ENCODE peak calls at places on chromosomes 13 and 19, in nine cellular contexts. A is Peyer's patch; K is uterus; J is fibroblast of lung; O is OCI-LY7; B is ovary; T is CD8-positive, alpha-beta T cell; U is cardiac muscle cell; R is A673. E is an unnamed sample.
A peak's percentile ranks its signal among the peaks of the same experiment; 100 is the strongest.

GRCh38 chr19:2575734-2576481 is 100.0 kb downstream of the GADD45B start:
- DNase-seq in A (no peak), K (peak; percentile 80), J (peak; percentile 91), O (no peak), B (peak; percentile 91), T (no peak), U (no peak), R (peak; percentile 75), E (peak; percentile 78)

GRCh38 chr19:50449236-50449899 is 16.7 kb downstream of the MYBPC2 start:
- DNase-seq in A (no peak), K (no peak), J (no peak), O (no peak), B (no peak), T (no peak), U (no peak), R (no peak), E (no peak)

GRCh38 chr13:75679459-75679858 is 43.3 kb downstream of the LMO7 start:
- DNase-seq in A (no peak), K (no peak), J (no peak), O (no peak), B (no peak), T (no peak), U (no peak), R (no peak), E (no peak)

GRCh38 chr13:45398862-45399261 is 19.3 kb downstream of the SLC25A30 start:
- DNase-seq in A (no peak), K (no peak), J (no peak), O (no peak), B (no peak), T (peak; percentile 55), U (no peak), R (no peak), E (no peak)

GRCh38 chr13:47632311-47632710 is 368.8 kb downstream of the SUCLA2 start:
- DNase-seq in A (no peak), K (no peak), J (no peak), O (no peak), B (no peak), T (no peak), U (no peak), R (peak; percentile 1), E (no peak)

GRCh38 chr19:46371371-46371901 is 24.5 kb downstream of the PPP5C start:
- DNase-seq in A (no peak), K (no peak), J (no peak), O (no peak), B (no peak), T (no peak), U (no peak), R (no peak), E (no peak)

GRCh38 chr13:65615506-65615905 is 1614.6 kb downstream of the PCDH9 start:
- DNase-seq in A (no peak), K (no peak), J (no peak), O (no peak), B (no peak), T (no peak), U (no peak), R (no peak), E (no peak)

GRCh38 chr13:25977671-25978070 is 74.1 kb downstream of the SHISA2 start:
- DNase-seq in A (no peak), K (no peak), J (no peak), O (no peak), B (no peak), T (no peak), U (no peak), R (peak; percentile 12), E (no peak)

GRCh38 chr13:102185375-102185984 is 216.4 kb downstream of the FGF14 start:
- DNase-seq in A (no peak), K (no peak), J (no peak), O (no peak), B (no peak), T (no peak), U (no peak), R (no peak), E (no peak)

GRCh38 chr13:26941345-26942174 is 181.0 kb upstream of the GPR12 start:
- DNase-seq in A (no peak), K (no peak), J (peak; percentile 54), O (no peak), B (no peak), T (no peak), U (no peak), R (no peak), E (no peak)

GRCh38 chr19:55085923-55086715 is 10.4 kb downstream of the EPS8L1 start:
- DNase-seq in A (no peak), K (no peak), J (no peak), O (no peak), B (no peak), T (no peak), U (no peak), R (no peak), E (no peak)

GRCh38 chr19:43430142-43430710 is 15.5 kb downstream of the TEX101 start:
- DNase-seq in A (no peak), K (no peak), J (peak; percentile 25), O (no peak), B (no peak), T (no peak), U (no peak), R (no peak), E (no peak)

DNA sequence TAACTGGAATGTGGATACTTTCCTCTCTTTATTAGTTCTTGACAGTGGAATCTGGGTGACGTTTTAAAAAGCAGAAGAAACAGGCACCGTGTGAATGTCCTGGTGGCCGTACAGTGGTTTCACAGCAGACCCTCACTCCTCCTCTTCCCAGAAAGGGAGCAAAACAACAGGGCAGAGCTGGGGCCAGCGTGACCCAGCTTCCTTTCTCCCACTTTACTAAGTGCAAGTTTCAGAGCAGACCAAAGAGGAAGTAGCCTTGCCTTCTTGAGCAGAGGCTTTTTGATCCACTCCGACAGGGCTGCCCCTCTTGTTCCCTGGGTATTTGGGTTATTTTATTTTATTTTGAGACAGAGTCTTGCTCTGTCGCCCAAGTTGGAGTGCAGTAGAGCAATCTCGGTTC is 19.6 kb upstream of the C19orf33 start:
- DNase-seq in A (peak; percentile 24), K (no peak), J (no peak), O (peak; percentile 34), B (no peak), T (no peak), U (no peak), R (no peak), E (no peak)
- TF ChIP-seq CTCF in A (no peak), K (no peak), J (no peak), O (no peak), B (no peak), T (no peak), U (no peak), R (no peak), E (no peak)

GRCh38 chr13:28658539-28658795 is 463 bp upstream of the POMP start:
- DNase-seq in A (no peak), K (no peak), J (no peak), O (no peak), B (no peak), T (no peak), U (no peak), R (no peak), E (no peak)

GRCh38 chr13:28659611-28659970 is 661 bp downstream of the POMP start:
- DNase-seq in A (no peak), K (no peak), J (peak; percentile 57), O (no peak), B (no peak), T (no peak), U (no peak), R (no peak), E (no peak)

GRCh38 chr13:28655566-28655965 is 3.4 kb upstream of the POMP start:
- DNase-seq in A (no peak), K (no peak), J (peak; percentile 56), O (no peak), B (no peak), T (no peak), U (no peak), R (no peak), E (no peak)

GRCh38 chr13:28658796-28659610 is at the start of gene POMP:
- DNase-seq in A (peak; percentile 93), K (peak; percentile 91), J (peak; percentile 94), O (peak; percentile 93), B (peak; percentile 96), T (peak; percentile 95), U (peak; percentile 93), R (peak; percentile 98), E (peak; percentile 88)

GRCh38 chr13:28657784-28658538 is 969 bp upstream of the POMP start:
- DNase-seq in A (no peak), K (no peak), J (peak; percentile 42), O (peak; percentile 17), B (no peak), T (no peak), U (no peak), R (peak; percentile 23), E (no peak)
- TF ChIP-seq CTCF in A (no peak), K (no peak), J (no peak), O (peak; percentile 36), B (no peak), T (no peak), U (no peak), R (peak; percentile 37), E (peak; percentile 18)

DNA sequence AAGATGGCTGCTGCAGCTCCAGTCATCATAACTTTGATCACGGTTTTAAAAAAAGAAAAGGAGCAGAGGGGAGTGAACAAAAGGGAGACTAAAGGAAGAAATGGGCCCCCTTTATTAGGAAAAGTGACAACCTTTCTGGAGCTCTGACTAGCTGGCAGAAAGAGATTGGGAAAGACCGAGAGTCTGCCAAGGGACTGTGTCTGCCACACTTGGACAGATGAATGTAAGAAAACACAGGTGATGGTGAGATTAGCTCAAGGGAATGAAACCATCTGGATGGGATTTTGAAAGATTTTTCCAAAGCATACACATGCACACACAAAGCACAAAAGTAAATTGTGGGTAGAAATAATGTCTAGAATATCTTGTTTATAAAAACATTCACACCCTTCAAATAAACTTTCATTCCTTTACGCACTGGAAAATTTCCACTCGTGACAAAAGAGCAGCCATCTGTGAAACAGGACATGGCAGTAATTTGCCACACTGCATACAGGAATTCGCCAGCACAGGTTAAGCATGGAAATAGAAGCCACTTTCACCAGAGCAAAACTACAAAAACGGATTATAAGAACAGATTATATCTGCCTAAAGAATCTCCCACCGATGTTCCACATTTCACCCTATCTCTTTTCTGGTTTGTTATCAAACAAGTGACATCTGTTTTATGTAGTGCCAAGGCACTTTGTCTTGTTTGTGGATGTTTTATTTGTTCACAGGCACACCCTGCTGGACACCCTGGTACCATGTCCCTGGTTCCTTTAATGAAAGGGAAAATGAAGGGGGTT is 819.5 kb downstream of the DIAPH3 start:
- DNase-seq in A (no peak), K (no peak), J (no peak), O (no peak), B (no peak), T (no peak), U (no peak), R (peak; percentile 19), E (no peak)
- TF ChIP-seq CTCF in A (no peak), K (no peak), J (no peak), O (no peak), B (no peak), T (no peak), U (no peak), R (peak; percentile 25), E (no peak)

DNA sequence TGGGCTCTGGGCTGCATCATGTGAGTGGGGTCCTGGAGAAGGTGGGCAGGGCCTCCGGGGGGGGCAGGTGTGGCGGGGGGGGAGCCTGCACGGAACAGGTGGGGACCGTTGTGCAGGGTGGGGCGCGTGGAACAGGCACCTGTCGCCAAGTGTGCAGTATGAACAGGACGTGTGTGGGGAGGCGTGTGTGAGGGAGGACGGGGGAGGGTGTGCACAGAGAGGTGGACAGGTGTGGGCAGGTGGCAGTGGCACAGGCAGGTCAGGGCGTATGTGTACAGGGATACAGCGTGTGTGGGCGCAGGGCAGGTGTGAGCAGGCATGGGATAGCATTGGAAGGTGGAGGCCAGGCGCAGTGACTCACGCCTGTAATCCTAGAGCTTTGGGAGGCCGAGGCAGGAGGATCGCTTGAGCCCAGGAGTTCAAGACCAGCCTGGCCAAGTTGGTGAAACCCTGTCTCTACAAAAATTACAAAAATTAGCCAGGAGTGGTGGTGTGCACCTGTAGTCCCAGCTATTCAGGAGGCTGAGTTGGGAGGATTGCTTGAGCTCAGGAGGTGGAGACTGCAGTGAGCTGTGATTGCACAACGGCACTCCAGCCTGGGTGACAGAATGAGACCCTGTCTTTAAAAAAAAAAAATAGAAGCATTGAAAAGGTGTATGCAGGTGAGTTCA is 3.2 kb downstream of the PLK5 start:
- DNase-seq in A (no peak), K (no peak), J (no peak), O (no peak), B (no peak), T (no peak), U (no peak), R (no peak), E (no peak)
- TF ChIP-seq CTCF in A (no peak), K (no peak), J (no peak), O (no peak), B (no peak), T (no peak), U (no peak), R (no peak), E (no peak)

E was measured in AG09319.